ENCODE peak calls at places on chromosomes 3 and 15, in ten cellular contexts. K, M, Z, Y, H, Q, C, X, F and E are unnamed samples.

GRCh38 chr15:78077053-78077859 is at the start of gene TBC1D2B:
- DNase-seq in K (peak; percentile 71), M (peak; percentile 56), Z (peak; percentile 83), Y (peak; percentile 70), H (no peak), Q (peak; percentile 75), C (peak; percentile 68), X (peak; percentile 50), F (no peak), E (peak; percentile 62)

GRCh38 chr3:132180337-132180791 is 136.8 kb upstream of the ACP3 start:
- DNase-seq in K (peak; percentile 23), M (no peak), Z (peak; percentile 15), Y (no peak), H (peak; percentile 45), Q (peak; percentile 74), C (no peak), X (peak; percentile 48), F (peak; percentile 32), E (no peak)

GRCh38 chr3:66381621-66382020 is 119.2 kb downstream of the LRIG1 start:
- DNase-seq in K (no peak), M (no peak), Z (no peak), Y (no peak), H (no peak), Q (no peak), C (no peak), X (no peak), F (no peak), E (no peak)

GRCh38 chr3:42118762-42119361 is 27.7 kb downstream of the TRAK1 start:
- DNase-seq in K (peak; percentile 8), M (no peak), Z (peak; percentile 83), Y (no peak), H (no peak), Q (peak; percentile 78), C (no peak), X (no peak), F (no peak), E (no peak)

GRCh38 chr3:13338996-13339395 is 81.1 kb downstream of the NUP210 start:
- DNase-seq in K (no peak), M (no peak), Z (no peak), Y (no peak), H (no peak), Q (no peak), C (no peak), X (no peak), F (no peak), E (no peak)

GRCh38 chr15:85707519-85708338 is 87.0 kb downstream of the KLHL25 start:
- DNase-seq in K (no peak), M (no peak), Z (no peak), Y (no peak), H (no peak), Q (no peak), C (no peak), X (peak; percentile 25), F (peak; percentile 38), E (no peak)

GRCh38 chr3:133777807-133778568 is 27.6 kb upstream of the SRPRB start:
- DNase-seq in K (no peak), M (no peak), Z (no peak), Y (no peak), H (no peak), Q (no peak), C (no peak), X (no peak), F (no peak), E (no peak)

GRCh38 chr15:94478763-94479162 is 247.4 kb downstream of the MCTP2 start:
- DNase-seq in K (no peak), M (no peak), Z (no peak), Y (no peak), H (no peak), Q (no peak), C (no peak), X (no peak), F (no peak), E (no peak)

GRCh38 chr3:55297235-55297634 is 189.9 kb downstream of the WNT5A start:
- DNase-seq in K (no peak), M (no peak), Z (no peak), Y (no peak), H (no peak), Q (no peak), C (no peak), X (no peak), F (no peak), E (no peak)

GRCh38 chr3:115388166-115388565 is 235.1 kb upstream of the GAP43 start:
- DNase-seq in K (no peak), M (no peak), Z (no peak), Y (no peak), H (no peak), Q (no peak), C (no peak), X (no peak), F (no peak), E (no peak)

GRCh38 chr15:65394280-65394789 is 16.5 kb upstream of the IGDCC3 start:
- DNase-seq in K (no peak), M (no peak), Z (no peak), Y (no peak), H (no peak), Q (no peak), C (no peak), X (no peak), F (no peak), E (no peak)

GRCh38 chr3:44337253-44337652 is 1.3 kb upstream of the TCAIM start:
- DNase-seq in K (no peak), M (no peak), Z (no peak), Y (no peak), H (no peak), Q (no peak), C (no peak), X (no peak), F (no peak), E (no peak)

GRCh38 chr15:84653910-84654688 is at the start of gene WDR73:
- DNase-seq in K (peak; percentile 97), M (peak; percentile 94), Z (peak; percentile 96), Y (peak; percentile 97), H (peak; percentile 57), Q (peak; percentile 99), C (peak; percentile 97), X (peak; percentile 92), F (peak; percentile 90), E (peak; percentile 95)

GRCh38 chr3:169579086-169579485 is 84.4 kb downstream of the MECOM start:
- DNase-seq in K (no peak), M (no peak), Z (no peak), Y (no peak), H (no peak), Q (no peak), C (no peak), X (no peak), F (no peak), E (no peak)

GRCh38 chr3:133040696-133041523 is 2.7 kb downstream of the TMEM108 start:
- DNase-seq in K (no peak), M (peak; percentile 73), Z (peak; percentile 61), Y (no peak), H (peak; percentile 20), Q (peak; percentile 92), C (no peak), X (peak; percentile 77), F (peak; percentile 66), E (no peak)

GRCh38 chr3:49501258-49501609 is 31.2 kb downstream of the DAG1 start:
- DNase-seq in K (no peak), M (no peak), Z (no peak), Y (no peak), H (no peak), Q (no peak), C (no peak), X (no peak), F (no peak), E (no peak)

GRCh38 chr3:42101048-42101447 is 9.9 kb downstream of the TRAK1 start:
- DNase-seq in K (no peak), M (no peak), Z (no peak), Y (no peak), H (no peak), Q (no peak), C (no peak), X (no peak), F (peak; percentile 81), E (no peak)

GRCh38 chr3:45582407-45582806 is 12.1 kb upstream of the LIMD1 start:
- DNase-seq in K (no peak), M (no peak), Z (no peak), Y (no peak), H (no peak), Q (no peak), C (no peak), X (no peak), F (peak; percentile 44), E (no peak)

GRCh38 chr3:57803647-57804081 is 47.6 kb downstream of the SLMAP start:
- DNase-seq in K (peak; percentile 6), M (no peak), Z (no peak), Y (no peak), H (peak; percentile 82), Q (peak; percentile 65), C (no peak), X (no peak), F (peak; percentile 96), E (no peak)

GRCh38 chr15:90931737-90932659 is at the start of gene HDDC3:
- DNase-seq in K (peak; percentile 86), M (peak; percentile 92), Z (peak; percentile 90), Y (peak; percentile 96), H (no peak), Q (peak; percentile 98), C (peak; percentile 95), X (peak; percentile 81), F (peak; percentile 74), E (peak; percentile 74)

GRCh38 chr3:24365168-24365567 is 129.5 kb downstream of the THRB start:
- DNase-seq in K (no peak), M (no peak), Z (no peak), Y (no peak), H (peak; percentile 75), Q (peak; percentile 59), C (no peak), X (peak; percentile 38), F (peak; percentile 83), E (no peak)